ENCODE peak calls at places on chromosome 4, in nine cellular contexts. T is T1000, N is H54, E is T47D, U is posterior vena cava, P is HAP-1, F is mesendoderm, I is cardiac muscle cell, V is NCI-H748 treated with DMSO at 0.1 percent for 48 hours. K is an unnamed sample.

GRCh38 chr4:71540749-71541269 is 202.0 kb downstream of the SLC4A4 start:
- DNase-seq in I (no peak), P (no peak), E (peak; percentile 4), F (peak; percentile 57), V (no peak), N (no peak), T (no peak), U (no peak), K (no peak)

GRCh38 chr4:38383646-38384121 is 280.3 kb upstream of the KLF3 start:
- DNase-seq in I (no peak), E (no peak), T (no peak), P (no peak), N (no peak), U (no peak), V (no peak), F (no peak), K (no peak)

GRCh38 chr4:11954093-11954492 is 525.4 kb upstream of the HS3ST1 start:
- DNase-seq in F (peak; percentile 65), I (peak; percentile 28), P (no peak), U (no peak), N (peak; percentile 1), V (no peak), E (peak; percentile 2), T (no peak), K (no peak)

GRCh38 chr4:55033296-55033695 is 92.1 kb downstream of the KDR start:
- DNase-seq in E (no peak), N (no peak), I (no peak), F (no peak), T (no peak), P (peak; percentile 47), V (no peak), U (no peak), K (no peak)

GRCh38 chr4:105838082-105838481 is 57.2 kb upstream of the NPNT start:
- DNase-seq in I (no peak), N (no peak), V (peak; percentile 26), P (no peak), E (no peak), U (no peak), T (no peak), F (no peak), K (no peak)

GRCh38 chr4:110287130-110287529 is 88.7 kb upstream of the ELOVL6 start:
- DNase-seq in I (no peak), T (peak; percentile 18), P (no peak), V (no peak), N (peak; percentile 24), E (peak; percentile 5), U (no peak), F (no peak), K (no peak)

GRCh38 chr4:99655315-99656081 is 2.1 kb downstream of the C4orf54 start:
- DNase-seq in P (no peak), T (peak; percentile 60), I (no peak), U (no peak), F (no peak), E (peak; percentile 63), V (no peak), N (no peak), K (no peak)

GRCh38 chr4:109111031-109111430 is 191.4 kb downstream of the COL25A1 start:
- DNase-seq in E (no peak), F (no peak), V (no peak), U (no peak), N (no peak), I (no peak), P (no peak), T (no peak), K (no peak)

GRCh38 chr4:98125585-98125984 is 17.7 kb downstream of the STPG2 start:
- DNase-seq in T (no peak), F (no peak), P (no peak), V (no peak), I (no peak), E (no peak), U (no peak), N (no peak), K (no peak)